ENCODE peak calls at places on chromosomes 13 and 19, in six cellular contexts. X, A, C, J, F and L are unnamed samples.

GRCh38 chr19:58362272-58362994 is at the start of gene ZNF497:
- DNase-seq in X (peak; percentile 96), A (peak; percentile 93), C (peak; percentile 97), J (peak; percentile 100), F (peak; percentile 99), L (peak; percentile 86)

GRCh38 chr13:110405597-110406450 is 98.7 kb downstream of the COL4A2 start:
- DNase-seq in X (no peak), A (no peak), C (no peak), J (no peak), F (no peak), L (no peak)

GRCh38 chr19:39178296-39179006 is 18.3 kb upstream of the NCCRP1 start:
- DNase-seq in X (no peak), A (no peak), C (no peak), J (no peak), F (no peak), L (no peak)

GRCh38 chr13:112897956-112898785 is 70.8 kb upstream of the MCF2L start:
- DNase-seq in X (peak; percentile 33), A (no peak), C (no peak), J (peak; percentile 74), F (peak; percentile 43), L (no peak)

GRCh38 chr13:110105136-110105535 is 201.8 kb downstream of the COL4A1 start:
- DNase-seq in X (no peak), A (no peak), C (peak; percentile 3), J (no peak), F (no peak), L (no peak)

GRCh38 chr13:92488249-92488845 is 738.3 kb upstream of the GPC6 start:
- DNase-seq in X (no peak), A (no peak), C (no peak), J (no peak), F (no peak), L (no peak)

GRCh38 chr13:105538346-105538745 is 997.1 kb downstream of the EFNB2 start:
- DNase-seq in X (no peak), A (no peak), C (no peak), J (no peak), F (no peak), L (no peak)

GRCh38 chr13:31998131-31998530 is 33.4 kb upstream of the FRY start:
- DNase-seq in X (peak; percentile 51), A (no peak), C (peak; percentile 13), J (no peak), F (no peak), L (no peak)

GRCh38 chr19:5006201-5006600 is 37.3 kb downstream of the KDM4B start:
- DNase-seq in X (no peak), A (no peak), C (no peak), J (peak; percentile 54), F (no peak), L (no peak)

GRCh38 chr19:47210180-47210490 is 20.9 kb downstream of the BBC3 start:
- DNase-seq in X (no peak), A (no peak), C (no peak), J (no peak), F (no peak), L (no peak)

GRCh38 chr13:50124536-50125305 is 109.5 kb downstream of the KCNRG start:
- DNase-seq in X (peak; percentile 74), A (peak; percentile 94), C (peak; percentile 98), J (peak; percentile 98), F (peak; percentile 99), L (no peak)

GRCh38 chr13:95074820-95075219 is 226.4 kb downstream of the ABCC4 start:
- DNase-seq in X (no peak), A (no peak), C (no peak), J (no peak), F (no peak), L (no peak)

GRCh38 chr13:29791997-29792775 is 58.2 kb downstream of the UBL3 start:
- DNase-seq in X (no peak), A (no peak), C (no peak), J (no peak), F (no peak), L (no peak)

GRCh38 chr13:92681239-92681638 is 545.4 kb upstream of the GPC6 start:
- DNase-seq in X (no peak), A (no peak), C (no peak), J (no peak), F (no peak), L (no peak)

GRCh38 chr13:80040219-80040976 is 300.5 kb downstream of the SPRY2 start:
- DNase-seq in X (no peak), A (no peak), C (peak; percentile 75), J (no peak), F (no peak), L (no peak)

GRCh38 chr13:44294868-44295267 is 78.8 kb upstream of the SERP2 start:
- DNase-seq in X (no peak), A (no peak), C (no peak), J (no peak), F (no peak), L (no peak)

GRCh38 chr13:28037399-28037798 is 48.9 kb upstream of the URAD start:
- DNase-seq in X (no peak), A (no peak), C (no peak), J (no peak), F (no peak), L (no peak)

GRCh38 chr13:82698941-82699340 is 1183.3 kb downstream of the SLITRK1 start:
- DNase-seq in X (no peak), A (no peak), C (no peak), J (no peak), F (no peak), L (no peak)

GRCh38 chr13:64289702-64290101 is 2874.1 kb upstream of the PCDH20 start:
- DNase-seq in X (no peak), A (no peak), C (no peak), J (no peak), F (no peak), L (no peak)

GRCh38 chr13:22549126-22549525 is 631.7 kb upstream of the SGCG start:
- DNase-seq in X (no peak), A (no peak), C (no peak), J (no peak), F (no peak), L (no peak)

GRCh38 chr13:110425444-110425780 is 118.3 kb downstream of the COL4A2 start:
- DNase-seq in X (no peak), A (no peak), C (no peak), J (no peak), F (no peak), L (no peak)

GRCh38 chr19:52922841-52923781 is at the start of gene ZNF888:
- DNase-seq in X (peak; percentile 91), A (peak; percentile 77), C (peak; percentile 96), J (peak; percentile 98), F (peak; percentile 94), L (peak; percentile 71)

GRCh38 chr19:1577090-1577928 is 9.2 kb upstream of the MEX3D start:
- DNase-seq in X (no peak), A (no peak), C (no peak), J (no peak), F (no peak), L (no peak)
- TF ChIP-seq CTCF in X (no peak), A (no peak), C (no peak), J (no peak), F (no peak), L (no peak)

DNA sequence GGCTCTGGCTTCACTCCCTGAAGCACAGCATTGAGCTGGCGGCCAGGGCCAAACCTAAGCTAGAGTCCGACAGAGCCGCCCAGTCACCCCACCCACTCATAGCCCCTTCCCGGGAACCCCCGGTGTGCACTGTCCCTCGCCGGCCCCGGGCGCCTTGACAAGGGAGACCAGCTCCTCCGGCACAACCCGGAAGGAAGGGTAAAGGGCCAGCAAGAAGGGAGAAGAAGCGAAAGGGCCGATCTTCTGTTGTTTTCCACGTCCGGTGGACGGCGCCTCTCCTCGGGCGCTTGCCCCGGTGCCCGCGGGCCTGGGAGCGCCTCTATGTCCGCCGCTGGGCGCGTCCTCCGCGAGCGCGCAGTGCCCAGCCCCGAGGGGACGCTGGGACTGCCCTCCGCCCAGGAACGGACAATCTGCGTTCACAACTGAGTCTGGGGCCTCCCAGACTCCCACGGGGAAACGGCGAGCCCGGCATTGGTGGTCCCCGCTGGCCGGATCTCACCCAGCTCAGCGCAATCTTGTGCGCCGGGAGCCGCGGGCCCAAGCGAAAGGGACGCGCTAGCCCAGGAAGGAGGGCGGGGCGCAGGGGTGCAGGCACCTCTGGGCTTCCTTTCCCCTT is 172.5 kb upstream of the MIR17HG start:
- DNase-seq in X (no peak), A (no peak), C (no peak), J (peak; percentile 77), F (no peak), L (no peak)
- H3K4me3 ChIP-seq in X (no peak overlapping the region), A (peak overlapping the region; percentile 42), C (no peak overlapping the region), J (peak overlapping the region; percentile 24), F (no peak overlapping the region), L (no peak overlapping the region)

GRCh38 chr19:54548806-54549205 is 24.8 kb upstream of the LILRA2 start:
- DNase-seq in X (no peak), A (no peak), C (no peak), J (no peak), F (no peak), L (no peak)
- TF ChIP-seq CTCF in X (no peak), A (no peak), C (no peak), J (no peak), F (no peak), L (no peak)

DNA sequence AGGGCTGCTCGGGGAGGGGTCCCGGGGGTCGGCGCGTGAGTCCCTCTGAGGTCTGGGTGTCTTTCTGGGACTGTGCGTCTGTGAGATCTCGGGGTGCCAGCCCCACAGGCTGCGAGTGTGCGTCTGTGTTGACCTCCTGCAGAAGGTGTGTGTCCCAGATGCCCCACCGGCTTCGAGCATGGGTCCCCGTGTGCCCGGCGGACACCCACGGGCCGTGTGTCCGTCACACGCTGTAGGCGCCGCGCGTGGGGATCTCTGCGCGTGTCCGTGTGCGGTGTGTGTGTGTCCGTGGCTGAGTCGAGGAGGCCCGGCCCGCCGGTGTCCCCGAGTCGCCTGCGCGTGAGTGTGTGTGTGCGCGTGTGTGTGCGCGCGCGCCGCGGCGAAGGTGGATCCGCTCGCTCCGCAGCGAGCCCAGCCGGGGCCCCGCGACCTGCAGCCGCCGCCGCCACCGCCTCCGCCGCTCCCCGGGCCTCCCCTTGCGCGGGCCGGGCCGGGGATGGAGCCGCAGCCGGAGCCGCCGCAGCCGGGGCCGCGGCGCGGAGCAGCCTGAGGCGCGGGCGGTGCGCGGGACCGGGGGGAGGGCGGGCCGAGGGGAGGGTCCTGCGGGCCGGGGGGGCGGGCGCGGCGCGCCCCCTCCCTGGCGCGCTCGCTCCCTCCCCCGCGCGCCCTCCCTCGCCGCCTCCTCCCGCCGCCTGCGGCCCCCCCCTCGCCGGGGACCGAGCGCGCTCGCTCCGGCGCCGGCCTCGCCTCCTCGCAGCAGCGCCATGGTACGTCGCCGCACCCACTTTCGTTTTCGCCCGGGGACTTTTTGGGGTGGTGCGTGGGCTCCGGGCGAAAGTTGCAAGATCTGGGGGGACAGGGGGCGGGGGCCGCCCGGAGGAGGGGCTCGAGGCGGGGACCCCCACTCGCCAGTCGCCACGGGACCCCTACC is 7.2 kb upstream of the NFIC start:
- DNase-seq in X (no peak), A (peak; percentile 40), C (peak; percentile 62), J (peak; percentile 91), F (peak; percentile 82), L (no peak)
- H3K4me3 ChIP-seq in X (peak overlapping the region; percentile 57), A (peak overlapping the region; percentile 100), C (peak overlapping the region; percentile 99), J (peak overlapping the region; percentile 80), F (peak overlapping the region; percentile 99), L (peak overlapping the region; percentile 62)